ENCODE peak calls at places on chromosomes 11 and 22, in six cellular contexts. One of them, this sample, is unnamed.

GRCh38 chr11:3037041-3037944 is 19.9 kb downstream of the CARS1 start:
- DNase-seq in ecto neural progenitor cell: peak
- DNase-seq in GM04504: no peak
- DNase-seq in astrocyte of the spinal cord: peak
- DNase-seq in choroid plexus epithelial cell: peak
- DNase-seq in fibroblast of pulmonary artery: peak
- DNase-seq in this sample: peak

GRCh38 chr11:2465201-2466068 is 20.6 kb downstream of the KCNQ1 start:
- DNase-seq in GM04504: no peak
- DNase-seq in fibroblast of pulmonary artery: no peak
- DNase-seq in astrocyte of the spinal cord: no peak
- DNase-seq in choroid plexus epithelial cell: no peak
- DNase-seq in ecto neural progenitor cell: no peak
- DNase-seq in this sample: peak

GRCh38 chr11:68441466-68442230 is 18.9 kb upstream of the PPP6R3 start:
- DNase-seq in fibroblast of pulmonary artery: peak
- DNase-seq in ecto neural progenitor cell: no peak
- DNase-seq in GM04504: no peak
- DNase-seq in choroid plexus epithelial cell: peak
- DNase-seq in astrocyte of the spinal cord: peak
- DNase-seq in this sample: no peak

GRCh38 chr22:29096736-29097669 is 24.2 kb downstream of the KREMEN1 start:
- DNase-seq in fibroblast of pulmonary artery: no peak
- DNase-seq in GM04504: no peak
- DNase-seq in astrocyte of the spinal cord: no peak
- DNase-seq in choroid plexus epithelial cell: peak
- DNase-seq in ecto neural progenitor cell: peak
- DNase-seq in this sample: no peak

GRCh38 chr11:72426054-72426757 is 8.1 kb downstream of the CLPB start:
- DNase-seq in ecto neural progenitor cell: no peak
- DNase-seq in choroid plexus epithelial cell: peak
- DNase-seq in fibroblast of pulmonary artery: no peak
- DNase-seq in GM04504: no peak
- DNase-seq in astrocyte of the spinal cord: no peak
- DNase-seq in this sample: no peak

GRCh38 chr22:25935266-25936058 is 193.5 kb downstream of the MYO18B start:
- DNase-seq in GM04504: no peak
- DNase-seq in astrocyte of the spinal cord: no peak
- DNase-seq in choroid plexus epithelial cell: no peak
- DNase-seq in ecto neural progenitor cell: no peak
- DNase-seq in fibroblast of pulmonary artery: no peak
- DNase-seq in this sample: no peak

GRCh38 chr22:46076651-46077339 is 73.5 kb upstream of the PPARA start:
- DNase-seq in fibroblast of pulmonary artery: peak
- DNase-seq in choroid plexus epithelial cell: peak
- DNase-seq in astrocyte of the spinal cord: no peak
- DNase-seq in GM04504: peak
- DNase-seq in ecto neural progenitor cell: no peak
- DNase-seq in this sample: no peak

GRCh38 chr11:59510917-59511589 is at the start of gene OR4D9:
- DNase-seq in choroid plexus epithelial cell: peak
- DNase-seq in astrocyte of the spinal cord: no peak
- DNase-seq in fibroblast of pulmonary artery: peak
- DNase-seq in GM04504: no peak
- DNase-seq in ecto neural progenitor cell: no peak
- DNase-seq in this sample: no peak

GRCh38 chr22:32417906-32418305 is 5.9 kb upstream of the RTCB start:
- DNase-seq in ecto neural progenitor cell: no peak
- DNase-seq in GM04504: no peak
- DNase-seq in fibroblast of pulmonary artery: no peak
- DNase-seq in astrocyte of the spinal cord: no peak
- DNase-seq in choroid plexus epithelial cell: no peak
- DNase-seq in this sample: no peak

GRCh38 chr11:121578216-121579063 is 125.7 kb upstream of the SORL1-AS1 start:
- DNase-seq in astrocyte of the spinal cord: peak
- DNase-seq in choroid plexus epithelial cell: peak
- DNase-seq in ecto neural progenitor cell: no peak
- DNase-seq in fibroblast of pulmonary artery: peak
- DNase-seq in GM04504: no peak
- DNase-seq in this sample: no peak

GRCh38 chr11:31958086-31958735 is 132.7 kb upstream of the RCN1 start:
- DNase-seq in choroid plexus epithelial cell: peak
- DNase-seq in ecto neural progenitor cell: peak
- DNase-seq in GM04504: peak
- DNase-seq in fibroblast of pulmonary artery: peak
- DNase-seq in astrocyte of the spinal cord: peak
- DNase-seq in this sample: peak

GRCh38 chr11:121929581-121929980 is 186.4 kb downstream of the BLID start:
- DNase-seq in ecto neural progenitor cell: peak
- DNase-seq in choroid plexus epithelial cell: peak
- DNase-seq in fibroblast of pulmonary artery: peak
- DNase-seq in GM04504: no peak
- DNase-seq in astrocyte of the spinal cord: peak
- DNase-seq in this sample: no peak

GRCh38 chr11:17802491-17802890 is 67.9 kb downstream of the KCNC1 start:
- DNase-seq in astrocyte of the spinal cord: no peak
- DNase-seq in choroid plexus epithelial cell: no peak
- DNase-seq in ecto neural progenitor cell: no peak
- DNase-seq in GM04504: no peak
- DNase-seq in fibroblast of pulmonary artery: no peak
- DNase-seq in this sample: no peak

GRCh38 chr22:50192825-50193204 is 7.1 kb downstream of the TRABD start:
- DNase-seq in astrocyte of the spinal cord: no peak
- DNase-seq in GM04504: no peak
- DNase-seq in choroid plexus epithelial cell: no peak
- DNase-seq in ecto neural progenitor cell: no peak
- DNase-seq in fibroblast of pulmonary artery: no peak
- DNase-seq in this sample: no peak

This sample was measured in osteocyte.